ENCODE peak calls at places on chromosome 19, in five cellular contexts. U is SK-N-SH, E is K562, X is HCT116, P is Panc1. W is an unnamed sample.

GRCh38 chr19:17511724-17512573 is 500 bp downstream of the PGLS start:
- DNase-seq in X (peak; percentile 76), E (peak; percentile 80), U (peak; percentile 93), P (peak; percentile 32), W (peak; percentile 71)

GRCh38 chr19:53160350-53160749 is 1.5 kb upstream of the ZNF347 start:
- DNase-seq in E (no peak), U (no peak), P (no peak), X (no peak), W (no peak)

GRCh38 chr19:50383307-50383851 is 768 bp upstream of the POLD1 start:
- DNase-seq in P (no peak), U (no peak), X (no peak), E (no peak), W (no peak)

GRCh38 chr19:38145627-38146026 is 78.4 kb downstream of the DPF1 start:
- DNase-seq in P (no peak), U (no peak), E (no peak), X (no peak), W (no peak)

GRCh38 chr19:12913011-12913561 is 6.0 kb downstream of the SYCE2 start:
- DNase-seq in X (no peak), E (peak; percentile 21), P (no peak), U (peak; percentile 77), W (peak; percentile 70)

GRCh38 chr19:4597975-4598671 is 38.6 kb upstream of the SEMA6B start:
- DNase-seq in E (peak; percentile 95), U (peak; percentile 86), P (no peak), X (no peak), W (no peak)

GRCh38 chr19:21256722-21257121 is 72.5 kb downstream of the ZNF708 start:
- DNase-seq in E (peak; percentile 12), X (peak; percentile 23), P (no peak), U (peak; percentile 20), W (no peak)

GRCh38 chr19:56637976-56638555 is 4.9 kb upstream of the SMIM17 start:
- DNase-seq in X (no peak), E (peak; percentile 51), P (no peak), U (no peak), W (peak; percentile 85)

GRCh38 chr19:44741258-44741731 is 7.2 kb upstream of the BCL3 start:
- DNase-seq in X (peak; percentile 33), U (no peak), E (no peak), P (no peak), W (no peak)

GRCh38 chr19:44587863-44588752 is 25.3 kb upstream of the IGSF23 start:
- DNase-seq in P (peak; percentile 57), E (no peak), X (peak; percentile 78), U (no peak), W (no peak)

GRCh38 chr19:13172335-13173128 is 22.3 kb downstream of the IER2 start:
- DNase-seq in X (no peak), E (peak; percentile 67), U (peak; percentile 74), P (no peak), W (no peak)

GRCh38 chr19:48988286-48988685 is 4.8 kb downstream of the GYS1 start:
- DNase-seq in X (no peak), E (no peak), U (no peak), P (no peak), W (no peak)

GRCh38 chr19:48986211-48986610 is 6.9 kb downstream of the GYS1 start:
- DNase-seq in X (no peak), U (no peak), E (no peak), P (no peak), W (no peak)

GRCh38 chr19:48987323-48987722 is 5.8 kb downstream of the GYS1 start:
- DNase-seq in E (no peak), X (no peak), P (no peak), U (no peak), W (no peak)

GRCh38 chr19:48988860-48989259 is 4.2 kb downstream of the GYS1 start:
- DNase-seq in U (no peak), P (no peak), X (no peak), E (no peak), W (no peak)

DNA sequence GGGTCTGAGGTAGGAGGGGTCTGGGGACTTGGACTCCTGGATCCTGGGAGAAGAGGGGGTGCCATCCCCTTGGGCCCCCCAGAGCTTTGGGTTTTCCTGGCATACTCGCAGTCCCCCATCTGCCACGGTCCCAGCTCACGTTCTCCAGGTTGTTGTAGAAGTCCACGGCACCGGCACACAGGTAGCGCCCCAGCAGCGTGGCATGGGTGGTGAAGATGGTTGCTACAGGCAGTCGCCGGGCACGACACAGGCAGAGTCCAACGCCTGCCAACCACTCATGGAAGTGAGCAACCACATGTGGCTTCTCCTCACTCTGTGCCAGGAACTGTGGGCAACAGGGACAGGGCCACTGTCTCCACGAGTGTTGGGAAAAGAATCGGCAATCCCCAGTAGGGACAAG is 7.4 kb downstream of the GYS1 start:
- DNase-seq in X (no peak), U (no peak), E (no peak), P (no peak), W (no peak)
- TF ChIP-seq SIN3A in X (no peak), U (no peak), E (no peak), P (no peak), W (no peak)

DNA sequence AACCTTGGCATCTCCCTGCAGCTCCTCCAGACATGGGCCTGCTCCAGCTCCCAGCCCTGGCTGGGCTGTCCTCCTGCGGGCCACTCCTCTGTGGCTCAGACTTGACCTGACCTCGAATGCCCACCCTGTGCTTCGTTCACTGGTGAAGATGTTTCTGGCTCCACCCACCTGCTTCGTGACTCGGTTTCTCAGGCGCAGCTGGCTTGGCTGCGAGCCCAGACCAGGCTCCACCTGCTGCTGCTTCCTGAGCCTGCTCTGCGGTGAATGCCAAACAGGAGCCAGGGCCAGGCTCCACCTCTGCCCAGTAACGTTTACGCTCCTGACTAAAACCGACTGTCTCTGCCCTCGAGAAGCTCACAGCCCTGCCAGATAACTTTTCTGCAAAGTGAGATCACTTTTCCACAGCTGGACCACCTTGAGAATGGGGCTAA is 8.9 kb upstream of the RSPH6A start:
- DNase-seq in P (no peak), E (no peak), X (no peak), U (no peak), W (no peak)
- TF ChIP-seq SIN3A in P (no peak), E (no peak), X (no peak), U (no peak), W (no peak)

DNA sequence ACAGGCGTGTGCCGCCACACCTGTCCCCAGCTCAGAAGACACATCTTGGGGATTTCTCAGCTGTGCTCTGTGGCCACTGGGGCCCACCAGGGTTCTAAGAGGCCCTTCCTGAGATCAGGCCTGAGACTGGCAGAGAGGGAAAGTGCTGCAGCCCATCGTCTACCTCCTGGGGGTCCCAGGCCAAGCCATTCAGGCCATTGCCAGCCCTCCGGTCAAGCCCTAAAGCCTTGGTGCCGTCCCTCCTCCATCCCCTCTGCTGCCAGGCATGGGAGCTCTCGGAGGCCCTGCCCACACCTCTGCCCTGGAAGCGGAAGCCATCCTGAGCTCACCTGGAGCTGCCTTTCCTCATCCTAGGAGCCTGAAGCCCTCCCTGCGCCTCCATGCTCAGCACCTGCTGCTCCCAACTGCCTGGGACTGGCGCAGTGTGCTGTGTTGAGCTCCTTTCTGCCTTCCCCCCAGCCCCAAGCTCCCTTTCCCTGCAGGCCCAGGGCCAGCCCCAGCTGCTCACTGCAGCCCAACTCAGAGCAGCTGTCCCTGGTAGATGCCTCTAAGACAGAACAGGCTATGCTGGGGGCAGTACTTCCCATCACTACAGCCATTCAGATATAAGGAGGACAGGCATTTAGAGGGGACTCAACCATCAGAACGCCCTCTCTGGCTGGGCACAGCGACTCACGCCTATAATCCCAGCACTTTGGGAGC is 2.9 kb downstream of the SLC7A9 start:
- DNase-seq in P (no peak), E (no peak), U (no peak), X (no peak), W (no peak)
- TF ChIP-seq SIN3A in P (no peak), E (no peak), U (no peak), X (no peak), W (no peak)

GRCh38 chr19:19214892-19215291 is 3.1 kb downstream of the NCAN start:
- DNase-seq in P (no peak), U (no peak), X (no peak), E (peak; percentile 64), W (no peak)
- TF ChIP-seq SIN3A in P (no peak), U (no peak), X (no peak), E (no peak), W (peak; percentile 98)

DNA sequence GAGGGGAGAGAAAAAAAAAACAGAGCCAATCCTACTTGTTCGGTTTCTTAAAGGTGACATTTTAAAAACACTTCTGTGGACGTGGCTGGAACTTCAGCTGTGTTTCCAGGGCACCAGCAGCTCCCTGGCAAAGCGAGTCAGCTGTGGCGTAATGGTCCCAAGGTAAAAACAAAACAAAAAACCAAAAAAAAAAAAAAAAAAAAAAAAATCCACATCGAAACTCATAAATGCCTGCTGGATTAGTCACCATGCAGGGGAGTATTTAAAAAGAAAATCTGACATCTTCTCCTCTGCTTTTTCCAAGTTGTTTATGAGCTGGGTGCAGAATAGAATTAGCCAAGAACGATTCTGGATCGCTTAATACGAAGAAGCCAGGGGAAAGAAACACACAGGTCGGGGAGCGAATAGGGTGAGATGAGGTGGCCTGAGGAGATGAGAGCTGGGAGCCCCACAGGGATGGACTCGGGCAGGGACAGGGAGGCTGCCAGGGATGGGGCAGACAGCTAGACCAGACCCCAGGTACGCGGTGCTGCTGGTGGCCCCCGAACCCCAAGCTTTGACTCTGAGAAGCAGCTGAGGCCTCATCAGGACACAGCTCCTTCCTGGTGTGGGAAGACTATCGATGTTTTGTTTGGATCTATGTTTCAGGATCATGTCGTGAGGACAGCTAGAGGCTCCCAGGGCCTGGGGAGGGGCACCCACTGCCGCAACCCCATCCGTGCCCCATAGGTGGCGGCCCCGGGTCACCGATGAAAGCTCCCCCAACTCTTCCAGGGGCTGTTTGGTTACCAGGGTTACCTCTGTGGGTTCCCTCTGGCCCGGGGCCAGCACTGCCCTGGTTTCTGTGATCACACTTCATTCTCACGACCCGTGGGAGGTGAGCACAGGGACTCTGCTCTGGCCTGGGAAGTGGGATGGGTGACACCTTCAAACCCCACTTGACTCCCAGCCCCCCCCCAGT is 3.1 kb upstream of the CTXN1 start:
- DNase-seq in X (no peak), U (peak; percentile 91), E (peak; percentile 70), P (no peak), W (no peak)
- TF ChIP-seq SIN3A in X (no peak), U (no peak), E (no peak), P (no peak), W (no peak)

GRCh38 chr19:40147338-40147692 is 43.9 kb upstream of the MAP3K10 start:
- DNase-seq in X (no peak), P (no peak), E (no peak), U (no peak), W (no peak)

GRCh38 chr19:40144947-40145748 is 46.1 kb upstream of the MAP3K10 start:
- DNase-seq in P (peak; percentile 91), U (no peak), E (no peak), X (no peak), W (no peak)

GRCh38 chr19:40144151-40144550 is 47.1 kb upstream of the MAP3K10 start:
- DNase-seq in U (no peak), E (no peak), P (no peak), X (no peak), W (no peak)

GRCh38 chr19:40150170-40150569 is 41.1 kb upstream of the MAP3K10 start:
- DNase-seq in E (no peak), X (no peak), P (no peak), U (no peak), W (peak; percentile 26)

DNA sequence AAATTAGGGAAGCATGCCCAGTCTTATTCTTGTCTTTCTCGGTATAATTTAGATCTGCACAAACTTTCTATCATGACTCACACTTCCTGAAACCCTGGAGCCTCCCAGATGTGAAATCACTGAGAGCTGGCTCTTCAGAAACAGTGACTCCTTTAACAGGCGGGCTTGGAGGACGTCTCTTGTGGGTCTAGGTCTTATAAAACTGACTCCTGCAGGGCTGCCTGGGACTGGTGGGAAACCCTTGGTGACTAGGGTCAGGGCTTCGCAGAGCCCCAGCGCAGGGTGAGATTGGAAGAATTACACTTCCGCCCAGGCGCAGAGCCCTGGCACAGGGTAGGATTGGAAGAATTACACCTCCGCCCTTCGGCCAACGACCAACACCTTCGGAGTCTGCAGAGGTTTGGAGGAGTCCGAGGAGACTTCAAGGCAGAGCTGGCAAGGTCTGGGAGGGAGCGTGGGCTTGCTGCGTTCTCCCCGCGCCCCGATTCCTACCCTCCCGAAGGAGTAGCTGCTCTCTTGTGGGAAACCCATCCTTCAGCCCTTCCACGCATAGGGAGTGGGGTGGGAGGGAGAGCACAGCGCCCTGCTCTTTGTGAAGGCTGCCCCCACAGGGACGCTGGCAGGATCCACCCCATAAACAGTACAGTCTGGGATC is 43.4 kb upstream of the MAP3K10 start:
- DNase-seq in E (no peak), U (no peak), X (no peak), P (peak; percentile 100), W (no peak)
- TF ChIP-seq SIN3A in E (no peak), U (no peak), X (peak; percentile 10), P (no peak), W (no peak)